ENCODE peak calls at places on chromosomes 13 and 19, in six cellular contexts. E is right atrium auricular region, K is heart right ventricle, R is adrenal gland, V is cardiac muscle cell, L is GM23338. P is an unnamed sample.

GRCh38 chr13:66714795-66715194 is 515.3 kb downstream of the PCDH9 start:
- DNase-seq in E (no peak), K (no peak), R (no peak), V (no peak), L (peak; percentile 4), P (peak; percentile 18)

GRCh38 chr13:42064259-42064658 is 15.8 kb downstream of the DGKH start:
- DNase-seq in E (no peak), K (no peak), R (no peak), V (no peak), L (no peak), P (no peak)

GRCh38 chr19:42113641-42114348 is 18.5 kb downstream of the POU2F2 start:
- DNase-seq in E (no peak), K (no peak), R (no peak), V (no peak), L (peak; percentile 65), P (peak; percentile 92)

GRCh38 chr19:336067-336614 is 8.5 kb downstream of the MIER2 start:
- DNase-seq in E (no peak), K (no peak), R (peak; percentile 8), V (no peak), L (no peak), P (no peak)

GRCh38 chr19:33863436-33863835 is 66.8 kb downstream of the KCTD15 start:
- DNase-seq in E (no peak), K (no peak), R (no peak), V (no peak), L (no peak), P (no peak)

GRCh38 chr13:91111476-91112190 is 235.9 kb upstream of the MIR17HG start:
- DNase-seq in E (no peak), K (no peak), R (no peak), V (no peak), L (no peak), P (no peak)

GRCh38 chr19:28793391-28794168 is 419.4 kb downstream of the UQCRFS1 start:
- DNase-seq in E (no peak), K (no peak), R (no peak), V (peak; percentile 39), L (peak; percentile 68), P (no peak)

GRCh38 chr13:77857810-77858209 is 60.8 kb downstream of the EDNRB start:
- DNase-seq in E (no peak), K (no peak), R (no peak), V (no peak), L (no peak), P (no peak)

GRCh38 chr19:27718262-27718661 is 1494.7 kb downstream of the UQCRFS1 start:
- DNase-seq in E (no peak), K (no peak), R (no peak), V (no peak), L (no peak), P (no peak)

GRCh38 chr13:47816835-47817234 is 184.2 kb downstream of the SUCLA2 start:
- DNase-seq in E (no peak), K (no peak), R (no peak), V (no peak), L (peak; percentile 70), P (no peak)

GRCh38 chr19:39479916-39480315 is 722 bp upstream of the TIMM50 start:
- DNase-seq in E (no peak), K (no peak), R (no peak), V (no peak), L (no peak), P (no peak)

GRCh38 chr19:4172861-4173473 is 9.4 kb downstream of the SIRT6 start:
- DNase-seq in E (no peak), K (peak; percentile 71), R (peak; percentile 66), V (peak; percentile 89), L (peak; percentile 90), P (peak; percentile 24)

GRCh38 chr13:28718538-28719226 is at the start of gene SLC46A3:
- DNase-seq in E (peak; percentile 98), K (peak; percentile 100), R (peak; percentile 99), V (peak; percentile 97), L (peak; percentile 96), P (peak; percentile 84)

GRCh38 chr13:114288157-114288591 is 6.8 kb downstream of the UPF3A start:
- DNase-seq in E (no peak), K (no peak), R (no peak), V (no peak), L (no peak), P (no peak)

GRCh38 chr19:45972944-45973525 is 630 bp downstream of the NOVA2 start:
- DNase-seq in E (no peak), K (no peak), R (no peak), V (no peak), L (no peak), P (no peak)

GRCh38 chr19:45972081-45972943 is 1.4 kb downstream of the NOVA2 start:
- DNase-seq in E (no peak), K (no peak), R (peak; percentile 22), V (no peak), L (no peak), P (no peak)

GRCh38 chr19:45969676-45970075 is 4.0 kb downstream of the NOVA2 start:
- DNase-seq in E (no peak), K (no peak), R (no peak), V (no peak), L (no peak), P (no peak)

GRCh38 chr19:45973564-45974338 is at the start of gene NOVA2:
- DNase-seq in E (peak; percentile 69), K (peak; percentile 83), R (peak; percentile 67), V (peak; percentile 78), L (peak; percentile 96), P (peak; percentile 48)

DNA sequence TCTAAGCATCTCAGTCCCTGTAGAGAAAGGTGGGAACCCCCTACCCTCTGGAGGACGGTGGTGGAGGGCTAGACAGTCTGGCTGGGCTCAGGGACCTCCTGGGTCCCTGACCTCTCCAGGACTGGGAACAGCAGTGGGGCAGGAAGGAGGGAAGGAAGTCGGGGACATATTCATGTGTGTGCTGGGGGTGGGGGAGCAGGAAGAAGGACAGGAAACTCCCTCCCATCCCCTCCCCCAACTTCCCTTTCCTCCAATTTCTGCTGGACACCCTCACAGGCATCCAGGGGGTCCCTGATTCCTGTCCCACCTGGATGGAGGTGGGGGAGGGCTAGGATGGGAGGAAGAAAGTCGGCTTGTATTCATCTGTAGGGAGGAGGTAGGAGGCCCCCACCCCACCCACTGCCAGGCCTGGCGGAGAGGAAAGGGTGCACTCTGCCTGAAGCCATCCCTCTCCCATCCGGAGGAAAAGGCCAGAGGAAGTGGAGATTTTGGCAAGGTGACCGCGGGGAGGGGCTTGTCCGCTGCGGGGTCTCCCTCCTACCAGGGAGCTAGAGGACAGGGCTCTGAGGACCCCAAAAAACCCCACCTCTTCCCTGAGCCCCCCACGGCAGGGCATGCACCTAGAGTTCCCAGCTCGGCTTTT is 2.3 kb downstream of the NOVA2 start:
- DNase-seq in E (no peak), K (peak; percentile 41), R (no peak), V (no peak), L (no peak), P (no peak)
- H3K27me3 ChIP-seq in E (peaks cover 4% of the 10 kb centered on the region), K (no peaks in the 10 kb centered on the region), R (peaks cover 22% of the 10 kb centered on the region), V (peaks cover 54% of the 10 kb centered on the region), L (peaks cover 2% of the 10 kb centered on the region), P (no peaks in the 10 kb centered on the region)

DNA sequence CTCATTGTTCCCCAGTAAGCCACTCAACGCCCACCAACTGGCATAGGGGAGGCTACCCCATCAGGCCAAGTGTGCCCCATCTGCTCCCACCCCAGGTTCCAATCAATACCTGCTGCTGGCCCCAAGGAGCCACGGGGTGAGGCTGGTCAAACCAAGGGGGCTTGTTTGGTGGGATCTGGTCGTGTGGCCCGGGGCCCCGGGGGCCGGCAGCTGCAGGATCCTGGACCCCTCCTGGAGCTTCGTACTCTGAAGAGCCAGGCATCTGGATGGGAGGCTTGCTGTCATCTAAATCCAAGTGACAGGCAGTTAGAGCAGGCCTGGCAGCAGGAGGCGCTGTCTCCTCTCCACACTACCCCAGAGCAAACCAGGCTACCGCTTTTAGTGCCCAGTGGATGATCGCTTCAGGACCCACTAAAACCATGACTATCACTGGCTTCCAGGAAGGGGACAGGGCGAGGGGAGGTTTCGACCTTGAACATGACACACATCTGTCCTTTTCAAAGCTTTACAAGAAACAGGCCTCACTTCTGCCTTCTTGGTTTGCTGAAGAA is 14.2 kb downstream of the CHERP start:
- DNase-seq in E (no peak), K (no peak), R (peak; percentile 42), V (peak; percentile 20), L (peak; percentile 53), P (peak; percentile 25)
- TF ChIP-seq CTCF in E (no peak), K (no peak), R (no peak), V (peak; percentile 38), L (peak; percentile 66), P (peak; percentile 76)

GRCh38 chr13:111413407-111414187 is 93.2 kb downstream of the TEX29 start:
- DNase-seq in E (no peak), K (no peak), R (no peak), V (no peak), L (no peak), P (no peak)
- H3K27me3 ChIP-seq in E (no peaks in the 10 kb centered on the region), K (no peaks in the 10 kb centered on the region), R (peaks cover 8% of the 10 kb centered on the region), V (peaks cover 28% of the 10 kb centered on the region), L (no peaks in the 10 kb centered on the region), P (peaks cover 95% of the 10 kb centered on the region)

DNA sequence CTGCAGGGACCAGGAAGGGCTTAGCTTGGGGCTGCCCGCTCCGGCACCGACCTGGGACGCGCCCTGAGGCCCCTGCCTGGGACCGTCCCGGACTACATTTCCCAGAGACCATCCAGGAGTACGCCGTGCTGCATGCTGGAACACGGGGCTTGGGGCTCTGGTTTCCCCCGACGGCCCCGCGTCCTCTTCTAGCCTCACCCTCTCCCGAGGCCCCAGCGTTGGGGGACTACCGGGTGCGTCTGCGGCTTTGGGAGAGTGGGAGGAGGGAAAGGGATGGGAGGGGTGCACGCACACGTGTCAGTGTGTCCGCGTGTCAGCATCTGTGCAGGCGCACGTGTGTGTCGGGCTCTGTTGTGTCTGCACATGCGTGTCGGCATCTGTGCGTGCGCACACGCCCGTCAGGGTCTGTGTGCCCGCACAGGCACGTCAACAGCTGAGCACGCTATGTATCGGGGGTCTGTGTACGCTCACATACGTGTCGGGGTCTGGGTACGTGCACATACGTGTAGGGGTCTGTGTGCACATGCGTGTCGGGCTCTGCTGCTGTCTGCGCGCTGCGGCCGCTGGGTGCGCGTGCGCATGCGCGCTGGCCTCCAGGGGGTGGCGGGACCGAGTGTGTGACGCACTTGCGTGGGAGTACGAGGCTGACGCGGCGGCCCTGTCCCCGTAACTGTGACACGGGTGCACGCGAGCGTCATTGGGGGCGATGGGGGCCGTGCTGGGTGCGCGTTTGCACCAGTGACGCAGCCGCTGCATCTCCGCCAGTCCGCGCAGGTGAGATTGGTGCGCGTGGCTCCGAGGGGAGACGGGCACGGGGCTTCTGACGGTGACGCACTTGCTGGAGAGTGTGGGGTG is at the start of gene ZNF331:
- DNase-seq in E (peak; percentile 90), K (peak; percentile 84), R (peak; percentile 90), V (peak; percentile 71), L (peak; percentile 85), P (peak; percentile 78)
- TF ChIP-seq CTCF in E (no peak), K (peak; percentile 55), R (no peak), V (peak; percentile 27), L (peak; percentile 11), P (no peak)

DNA sequence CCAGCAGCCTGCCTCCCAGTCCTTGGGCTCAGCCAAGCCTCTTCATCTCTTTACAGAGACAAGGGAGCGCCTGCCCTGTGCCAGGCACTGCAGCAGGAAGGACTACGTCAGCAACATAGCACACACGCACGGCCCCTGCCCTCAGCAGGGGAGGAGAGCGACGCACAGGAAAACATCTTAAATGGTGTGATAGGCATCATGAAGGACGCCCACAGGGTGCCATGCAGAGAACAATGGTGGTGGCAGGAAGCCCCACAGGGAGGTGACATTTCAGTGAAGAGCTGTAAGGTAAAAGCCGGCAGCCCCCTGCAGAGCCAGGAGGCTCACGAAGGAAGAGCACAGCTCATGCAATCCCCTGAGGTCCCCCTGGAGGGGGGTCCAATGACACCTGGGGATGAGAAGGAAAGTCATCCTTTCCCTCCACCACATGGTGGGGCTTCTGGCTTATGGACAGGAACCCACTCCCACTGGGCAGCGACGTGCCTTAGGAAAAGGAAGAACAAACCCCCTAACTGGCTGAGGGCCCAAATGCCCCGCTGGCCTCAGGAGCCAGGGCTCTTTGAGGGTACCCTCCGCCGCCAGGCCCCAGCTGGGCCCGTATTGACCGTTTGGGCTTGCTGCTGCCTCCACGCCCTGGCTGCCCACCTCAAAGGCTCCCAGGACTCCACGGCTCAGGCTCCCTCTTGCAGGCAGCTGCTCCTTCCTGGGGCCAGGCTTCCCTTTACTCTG is 37.3 kb upstream of the C13orf42 start:
- DNase-seq in E (no peak), K (no peak), R (no peak), V (no peak), L (peak; percentile 78), P (no peak)
- H3K27me3 ChIP-seq in E (no peaks in the 10 kb centered on the region), K (no peaks in the 10 kb centered on the region), R (no peaks in the 10 kb centered on the region), V (no peaks in the 10 kb centered on the region), L (no peaks in the 10 kb centered on the region), P (peaks cover 17% of the 10 kb centered on the region)